ENCODE peak calls at places on chromosomes 6 and 20, in six cellular contexts. Q is dorsolateral prefrontal cortex, L is AG09309, E is brain microvascular endothelial cell, S is pancreas, V is tibial nerve. B is an unnamed sample.

GRCh38 chr6:50851269-50851847 is 32.7 kb downstream of the TFAP2B start:
- DNase-seq in Q (no peak), L (no peak), E (no peak), S (no peak), V (no peak), B (no peak)

GRCh38 chr20:5665417-5665816 is 84.8 kb upstream of the SHLD1 start:
- DNase-seq in Q (no peak), L (no peak), E (no peak), S (no peak), V (no peak), B (no peak)

GRCh38 chr20:44209691-44210421 is 715 bp downstream of the OSER1 start:
- DNase-seq in Q (no peak), L (no peak), E (peak), S (no peak), V (no peak), B (no peak)

GRCh38 chr6:157137501-157137900 is 185.8 kb downstream of the TMEM242 start:
- DNase-seq in Q (no peak), L (no peak), E (no peak), S (no peak), V (no peak), B (no peak)

GRCh38 chr6:100343678-100344077 is 121.0 kb downstream of the SIM1 start:
- DNase-seq in Q (no peak), L (no peak), E (peak), S (no peak), V (no peak), B (no peak)

GRCh38 chr20:49037962-49038387 is 8.1 kb upstream of the CSE1L start:
- DNase-seq in Q (no peak), L (no peak), E (peak), S (no peak), V (no peak), B (no peak)

GRCh38 chr6:81487489-81487888 is 265.0 kb downstream of the TENT5A start:
- DNase-seq in Q (peak), L (no peak), E (no peak), S (peak), V (peak), B (peak)

GRCh38 chr20:25052255-25053206 is 5.4 kb downstream of the ACSS1 start:
- DNase-seq in Q (peak), L (no peak), E (no peak), S (peak), V (no peak), B (peak)

GRCh38 chr6:149435919-149436586 is 36.0 kb downstream of the SUMO4 start:
- DNase-seq in Q (no peak), L (no peak), E (no peak), S (no peak), V (no peak), B (no peak)

GRCh38 chr6:144064831-144065668 is 30.3 kb downstream of the SF3B5 start:
- DNase-seq in Q (no peak), L (no peak), E (no peak), S (peak), V (no peak), B (no peak)

GRCh38 chr6:50123686-50124085 is 74.0 kb upstream of the DEFB112 start:
- DNase-seq in Q (no peak), L (no peak), E (no peak), S (no peak), V (no peak), B (no peak)

GRCh38 chr20:46206025-46206424 is 87.9 kb downstream of the CD40 start:
- DNase-seq in Q (no peak), L (no peak), E (peak), S (no peak), V (no peak), B (peak)

GRCh38 chr20:266604-267562 is 9.4 kb downstream of the DEFB132 start:
- DNase-seq in Q (peak), L (peak), E (peak), S (peak), V (peak), B (peak)

GRCh38 chr20:62815066-62815991 is 1.5 kb upstream of the COL9A3 start:
- DNase-seq in Q (no peak), L (no peak), E (no peak), S (no peak), V (peak), B (no peak)

GRCh38 chr20:43799150-43799711 is 72.4 kb upstream of the GTSF1L start:
- DNase-seq in Q (peak), L (no peak), E (no peak), S (no peak), V (no peak), B (no peak)

GRCh38 chr6:118876201-118876600 is 17.8 kb upstream of the ASF1A start:
- DNase-seq in Q (no peak), L (no peak), E (no peak), S (no peak), V (no peak), B (no peak)

GRCh38 chr6:156687875-156688549 is 89.2 kb upstream of the ARID1B start:
- DNase-seq in Q (no peak), L (no peak), E (peak), S (peak), V (no peak), B (no peak)

GRCh38 chr6:31170987-31171671 is 647 bp upstream of the POU5F1 start:
- DNase-seq in Q (no peak), L (no peak), E (no peak), S (no peak), V (no peak), B (no peak)

GRCh38 chr6:132494954-132495353 is 18.0 kb downstream of the STX7 start:
- DNase-seq in Q (no peak), L (no peak), E (no peak), S (no peak), V (no peak), B (no peak)

GRCh38 chr6:132496519-132497180 is 16.3 kb downstream of the STX7 start:
- DNase-seq in Q (no peak), L (no peak), E (no peak), S (no peak), V (no peak), B (no peak)

GRCh38 chr6:132491881-132492280 is 21.0 kb downstream of the STX7 start:
- DNase-seq in Q (no peak), L (no peak), E (no peak), S (no peak), V (no peak), B (no peak)

GRCh38 chr6:132498638-132499037 is 14.3 kb downstream of the STX7 start:
- DNase-seq in Q (no peak), L (no peak), E (no peak), S (no peak), V (no peak), B (no peak)

DNA sequence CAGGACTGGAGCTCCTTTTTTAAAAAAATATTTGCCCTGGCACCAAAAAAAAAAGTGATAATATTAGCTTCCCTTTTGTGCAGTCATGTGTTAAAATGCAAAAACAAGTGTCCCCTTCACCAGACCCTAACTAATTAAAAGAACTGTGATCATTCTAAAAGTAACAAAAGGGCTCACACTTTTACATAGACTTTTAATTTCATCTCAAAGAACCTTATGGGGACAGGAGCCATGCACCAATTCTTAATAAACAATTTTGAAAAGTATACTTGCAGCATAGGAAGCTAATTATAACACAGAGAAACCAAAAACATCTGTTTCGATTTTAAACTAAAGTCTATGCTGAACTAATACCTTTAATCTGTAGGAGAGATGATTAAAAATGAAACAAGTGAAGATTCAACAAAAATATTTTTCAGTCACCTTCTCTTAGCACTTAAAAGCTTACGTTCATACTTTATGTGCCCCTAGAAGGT is 17.3 kb downstream of the STX7 start:
- DNase-seq in Q (no peak), L (no peak), E (no peak), S (no peak), V (no peak), B (no peak)
- H3K4me3 ChIP-seq in Q (no peak), L (no peak), E (no peak), S (no peak), V (no peak), B (no peak)

GRCh38 chr20:47785321-47785899 is at the start of gene SULF2:
- DNase-seq in Q (no peak), L (no peak), E (no peak), S (peak), V (no peak), B (peak)
- TF ChIP-seq CTCF in Q (no peak), L (no peak), E (no peak), S (no peak), V (no peak), B (no peak)

DNA sequence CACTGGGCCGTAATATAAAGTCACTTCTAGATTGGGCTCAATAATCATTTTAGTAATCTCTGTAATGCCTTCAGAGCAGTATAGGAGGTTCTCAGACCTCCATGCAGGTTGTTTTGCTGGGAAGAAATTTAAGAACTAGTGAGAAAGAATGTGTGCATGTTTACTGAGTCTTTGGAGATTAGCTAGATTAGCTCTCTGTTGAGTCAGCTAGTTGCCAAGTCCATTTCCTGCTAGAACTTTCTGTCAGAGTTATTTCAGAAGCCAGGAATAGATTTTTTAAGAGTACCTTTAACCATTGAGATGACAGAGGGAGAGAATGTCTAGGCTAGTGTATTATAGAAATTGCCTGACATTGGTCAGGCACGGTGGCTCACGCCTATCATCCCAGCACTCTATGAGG is 33.3 kb downstream of the ORC3 start:
- DNase-seq in Q (no peak), L (peak), E (peak), S (no peak), V (no peak), B (no peak)
- H3K4me3 ChIP-seq in Q (no peak), L (no peak), E (no peak), S (no peak), V (no peak), B (no peak)

GRCh38 chr6:37241131-37241530 is 16.4 kb upstream of the TBC1D22B start:
- DNase-seq in Q (no peak), L (no peak), E (no peak), S (no peak), V (no peak), B (no peak)
- TF ChIP-seq CTCF in Q (no peak), L (no peak), E (no peak), S (no peak), V (no peak), B (no peak)

DNA sequence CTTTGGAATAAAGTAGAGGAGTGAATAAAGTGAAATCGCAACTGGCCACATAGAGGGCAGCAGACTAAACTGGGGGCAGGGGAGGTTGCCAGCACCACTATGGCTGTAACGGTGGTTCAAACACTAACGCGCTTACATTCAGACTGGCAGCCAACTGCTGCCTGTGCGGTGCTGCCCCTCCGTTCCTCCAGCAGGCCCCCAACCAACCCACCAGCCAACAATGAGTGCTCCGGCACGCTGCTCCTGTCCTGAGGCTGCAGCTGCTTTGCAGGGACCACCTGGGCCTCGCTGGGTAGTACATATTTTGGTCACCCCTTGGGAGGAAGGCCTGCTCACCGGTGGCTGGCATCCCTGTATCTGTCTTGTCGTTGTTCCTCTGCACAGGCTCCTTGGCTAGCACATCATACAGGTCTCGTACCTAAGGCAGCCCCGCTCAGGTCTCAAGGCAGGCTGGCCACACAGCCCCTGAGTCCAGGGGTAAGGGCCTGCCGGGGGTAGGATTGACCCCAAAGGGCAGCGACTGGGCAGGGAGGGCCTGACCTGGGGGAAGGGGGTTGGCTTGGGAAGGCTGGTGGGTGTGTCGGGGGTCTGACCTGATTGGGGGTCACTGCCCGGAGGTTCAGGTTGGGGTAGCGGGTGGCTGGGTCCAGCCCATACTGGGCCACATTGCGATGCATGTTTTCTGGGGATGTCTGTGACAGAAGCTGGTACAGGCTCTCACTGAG is 6.3 kb downstream of the MICAL1 start:
- DNase-seq in Q (no peak), L (no peak), E (no peak), S (no peak), V (no peak), B (no peak)
- H3K4me3 ChIP-seq in Q (no peak), L (no peak), E (no peak), S (no peak), V (no peak), B (no peak)

DNA sequence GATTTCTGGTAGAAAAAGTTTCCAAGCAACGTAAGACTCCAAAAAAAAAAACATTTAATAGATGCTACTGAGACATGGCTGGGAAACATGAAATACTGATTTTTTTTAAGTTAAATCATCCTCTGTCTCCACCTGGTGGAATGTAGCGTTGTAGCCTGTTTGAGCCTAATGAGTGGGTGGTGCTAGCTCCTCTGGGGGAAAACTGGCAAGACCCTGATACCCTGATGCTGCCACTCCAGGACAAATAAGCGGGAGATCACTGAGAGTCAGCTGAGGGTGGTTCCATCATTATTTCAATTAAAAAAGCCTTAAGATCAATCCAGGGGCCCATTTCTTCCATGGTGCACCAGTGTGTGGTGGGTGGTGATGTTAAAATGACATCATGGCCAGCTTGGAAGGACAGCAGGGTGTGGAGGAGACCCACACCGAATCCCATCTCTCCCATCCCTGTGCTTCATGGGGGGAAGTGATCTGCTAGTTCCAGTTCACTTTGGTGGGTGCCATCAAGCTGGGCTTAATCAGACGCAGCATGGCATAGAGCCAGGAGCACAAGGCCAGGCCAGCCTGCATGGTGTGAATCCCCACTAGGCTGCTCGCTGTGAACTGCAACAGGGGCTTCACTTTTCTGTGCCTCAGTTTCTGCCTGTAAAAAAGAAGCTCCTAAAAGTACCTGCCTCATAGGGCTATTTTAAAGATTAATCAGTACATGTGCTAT is 12.8 kb upstream of the MRPS10 start:
- DNase-seq in Q (no peak), L (no peak), E (no peak), S (no peak), V (no peak), B (peak)
- TF ChIP-seq CTCF in Q (no peak), L (peak), E (peak), S (no peak), V (peak), B (no peak)

GRCh38 chr6:12585497-12585958 is 131.0 kb upstream of the PHACTR1 start:
- DNase-seq in Q (no peak), L (no peak), E (no peak), S (no peak), V (no peak), B (no peak)
- H3K4me3 ChIP-seq in Q (no peak), L (no peak), E (no peak), S (no peak), V (no peak), B (no peak)

GRCh38 chr6:35216412-35216732 is 2.6 kb downstream of the SCUBE3 start:
- DNase-seq in Q (no peak), L (no peak), E (no peak), S (no peak), V (no peak), B (no peak)
- TF ChIP-seq CTCF in Q (no peak), L (no peak), E (no peak), S (no peak), V (no peak), B (no peak)

GRCh38 chr6:17042422-17043147 is 59.3 kb upstream of the STMND1 start:
- DNase-seq in Q (peak), L (no peak), E (peak), S (no peak), V (no peak), B (no peak)
- H3K4me3 ChIP-seq in Q (peak), L (no peak), E (no peak), S (no peak), V (no peak), B (no peak)

B was measured in ovary.